ENCODE peak calls at places on chromosomes 11 and 22, in six cellular contexts. Z is lung, O is colonic mucosa, H is heart right ventricle, Y is adrenal gland, P is SK-N-SH. W is an unnamed sample.

GRCh38 chr22:46374663-46375474 is 39.4 kb downstream of the TRMU start:
- DNase-seq in H (peak; percentile 8), P (no peak), Y (no peak), Z (peak; percentile 86), O (peak; percentile 93), W (peak; percentile 50)

GRCh38 chr11:67282155-67282875 is 6.8 kb upstream of the ANKRD13D start:
- DNase-seq in P (no peak), O (no peak), Y (no peak), Z (no peak), H (peak; percentile 13), W (no peak)

GRCh38 chr11:76592025-76592914 is 78.3 kb downstream of the LRRC32 start:
- DNase-seq in P (no peak), H (no peak), O (peak; percentile 68), Z (no peak), Y (peak; percentile 16), W (no peak)

GRCh38 chr11:3104961-3105790 is 48.0 kb upstream of the CARS1 start:
- DNase-seq in O (peak; percentile 9), Z (no peak), Y (no peak), P (peak; percentile 24), H (no peak), W (peak; percentile 35)

GRCh38 chr22:20015187-20015625 is 1.4 kb downstream of the ARVCF start:
- DNase-seq in Y (no peak), Z (no peak), P (no peak), O (no peak), H (no peak), W (peak; percentile 50)

GRCh38 chr22:17963015-17963414 is 61.3 kb downstream of the MICAL3 start:
- DNase-seq in Y (no peak), Z (no peak), O (no peak), P (no peak), H (no peak), W (no peak)

GRCh38 chr22:47629273-47629711 is 866.8 kb downstream of the TBC1D22A start:
- DNase-seq in P (no peak), Y (peak; percentile 9), Z (peak; percentile 26), O (no peak), H (no peak), W (no peak)

GRCh38 chr11:34468209-34468841 is 29.6 kb downstream of the CAT start:
- DNase-seq in P (peak; percentile 18), O (peak; percentile 35), H (no peak), Y (peak; percentile 61), Z (no peak), W (no peak)

GRCh38 chr11:12789574-12789973 is 115.4 kb downstream of the TEAD1 start:
- DNase-seq in O (no peak), Z (no peak), H (no peak), Y (no peak), P (no peak), W (peak; percentile 51)

GRCh38 chr11:102402556-102402955 is 50.0 kb downstream of the TMEM123 start:
- DNase-seq in O (no peak), Y (no peak), Z (no peak), P (no peak), H (no peak), W (no peak)

GRCh38 chr22:44455151-44455962 is 42.7 kb downstream of the RTL6 start:
- DNase-seq in H (no peak), Z (no peak), Y (peak; percentile 11), P (no peak), O (peak; percentile 16), W (no peak)

GRCh38 chr11:114080769-114081168 is 21.3 kb downstream of the ZBTB16 start:
- DNase-seq in Z (no peak), O (no peak), P (no peak), H (no peak), Y (no peak), W (no peak)

GRCh38 chr11:66570117-66570825 is 1.9 kb upstream of the CTSF start:
- DNase-seq in Z (no peak), H (no peak), P (no peak), Y (no peak), O (no peak), W (no peak)

GRCh38 chr11:12678092-12678491 is 3.9 kb downstream of the TEAD1 start:
- DNase-seq in H (no peak), P (no peak), O (no peak), Z (no peak), Y (no peak), W (no peak)

GRCh38 chr11:6911946-6912345 is 8.9 kb upstream of the OR2D3 start:
- DNase-seq in Z (no peak), P (no peak), O (no peak), Y (no peak), H (no peak), W (no peak)

GRCh38 chr11:86663741-86664140 is 8.7 kb downstream of the ME3 start:
- DNase-seq in P (no peak), Z (no peak), Y (no peak), H (no peak), O (no peak), W (no peak)

GRCh38 chr11:74332272-74332671 is 20.8 kb upstream of the P4HA3 start:
- DNase-seq in P (no peak), O (no peak), Y (no peak), H (no peak), Z (no peak), W (no peak)

GRCh38 chr11:60912851-60913550 is 957 bp upstream of the TMEM109 start:
- DNase-seq in P (no peak), Y (no peak), Z (no peak), H (no peak), O (no peak), W (peak; percentile 76)

GRCh38 chr11:8604078-8604723 is 10.2 kb upstream of the STK33 start:
- DNase-seq in O (peak; percentile 69), H (peak; percentile 46), Z (peak; percentile 72), P (peak; percentile 37), Y (peak; percentile 78), W (peak; percentile 56)

GRCh38 chr22:38110008-38110862 is at the start of gene BAIAP2L2:
- DNase-seq in H (no peak), O (peak; percentile 88), Z (no peak), P (no peak), Y (no peak), W (no peak)

GRCh38 chr11:21411114-21411513 is 741.7 kb downstream of the NELL1 start:
- DNase-seq in P (no peak), H (no peak), Z (no peak), O (no peak), Y (no peak), W (no peak)

GRCh38 chr22:45997077-45997774 is 20.3 kb upstream of the WNT7B start:
- DNase-seq in H (peak; percentile 95), Z (peak; percentile 77), P (no peak), O (peak; percentile 75), Y (peak; percentile 94), W (peak; percentile 93)

GRCh38 chr11:23405350-23405937 is 545.2 kb upstream of the CCDC179 start:
- DNase-seq in H (peak; percentile 5), Y (no peak), Z (no peak), P (no peak), O (no peak), W (no peak)

GRCh38 chr11:29996016-29996415 is 20.8 kb downstream of the KCNA4 start:
- DNase-seq in O (no peak), P (no peak), Z (no peak), Y (no peak), H (no peak), W (no peak)

GRCh38 chr22:49964493-49965290 is 4.1 kb downstream of the PIM3 start:
- DNase-seq in Z (peak; percentile 28), Y (peak; percentile 50), P (peak; percentile 10), O (peak; percentile 19), H (peak; percentile 17), W (peak; percentile 53)

GRCh38 chr11:105577645-105578044 is 32.2 kb upstream of the GRIA4 start:
- DNase-seq in H (no peak), Z (no peak), P (peak; percentile 17), O (no peak), Y (no peak), W (no peak)

GRCh38 chr22:18000441-18001039 is 23.8 kb downstream of the MICAL3 start:
- DNase-seq in Z (no peak), Y (no peak), H (no peak), O (peak; percentile 39), P (peak; percentile 74), W (peak; percentile 69)

GRCh38 chr22:18068381-18068988 is 9.3 kb upstream of the PEX26 start:
- DNase-seq in H (no peak), P (no peak), Y (no peak), O (no peak), Z (no peak), W (no peak)

GRCh38 chr11:102276302-102277182 is 40.7 kb upstream of the BIRC3 start:
- DNase-seq in Z (no peak), H (no peak), O (no peak), P (no peak), Y (no peak), W (no peak)

DNA sequence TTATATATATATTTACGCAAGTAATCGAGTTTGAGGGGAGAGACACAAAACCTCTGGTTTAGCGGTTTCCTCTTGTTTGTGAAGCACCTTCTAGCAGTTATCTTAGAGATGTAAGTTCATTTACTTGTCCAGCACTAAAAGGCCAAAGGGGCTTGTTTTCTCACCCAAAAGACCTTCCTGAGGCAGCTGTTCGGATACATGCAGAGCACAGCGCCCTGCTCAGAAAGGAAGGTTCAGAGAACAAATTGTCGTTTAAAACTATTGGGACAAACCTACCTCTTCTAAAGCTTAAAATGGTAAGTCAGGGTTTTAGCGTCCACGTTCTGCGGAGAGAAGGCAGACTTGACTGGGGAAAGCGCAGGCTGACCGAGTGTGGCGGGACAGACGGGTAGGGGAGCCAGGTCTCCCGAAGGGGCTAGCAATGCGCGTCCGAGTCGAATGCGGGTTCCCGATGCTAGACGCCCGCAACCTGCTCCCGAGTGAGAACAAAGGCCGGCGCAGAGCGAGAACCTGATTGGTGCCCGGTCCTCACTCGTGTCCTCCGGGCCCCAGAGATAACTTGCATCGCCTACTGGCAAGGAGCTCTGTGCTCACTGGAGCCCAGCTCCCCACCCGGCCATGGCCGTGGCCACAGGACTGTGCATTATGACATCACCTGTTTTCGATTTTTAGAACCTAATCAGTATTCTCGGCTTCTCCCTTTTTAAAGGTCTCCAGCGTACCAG is 1.0 kb upstream of the SESN3 start:
- DNase-seq in H (peak; percentile 67), Y (peak; percentile 88), O (peak; percentile 72), Z (peak; percentile 64), P (peak; percentile 61), W (peak; percentile 75)
- H3K9me3 ChIP-seq in H (no peaks in the 10 kb centered on the region), Y (no peaks in the 10 kb centered on the region), O (no peaks in the 10 kb centered on the region), Z (no peaks in the 10 kb centered on the region), P (no peaks in the 10 kb centered on the region), W (no peaks in the 10 kb centered on the region)

DNA sequence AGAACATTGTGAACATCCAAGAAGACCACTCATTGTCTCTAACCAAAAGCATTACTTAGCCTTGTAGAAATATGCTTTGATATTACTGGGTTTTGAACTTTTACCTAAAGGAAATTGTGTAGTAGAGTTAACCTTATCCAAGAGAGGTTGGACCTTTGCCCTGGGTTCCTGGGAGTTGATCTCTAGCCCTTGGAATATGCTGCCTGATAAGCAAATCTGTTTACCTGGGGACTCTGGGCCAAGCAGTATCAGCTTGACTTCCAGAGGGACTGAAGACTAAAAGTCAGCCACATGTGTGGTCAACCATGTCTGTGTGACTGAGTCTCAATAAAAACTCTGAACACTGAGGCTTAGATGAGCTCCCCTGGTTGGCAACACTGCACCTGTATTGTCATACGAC is 44.1 kb upstream of the CWF19L2 start:
- DNase-seq in H (no peak), O (no peak), P (no peak), Z (no peak), Y (no peak), W (no peak)
- H3K27ac ChIP-seq in H (no peak overlapping the region), O (no peak overlapping the region), P (no peak overlapping the region), Z (no peak overlapping the region), Y (no peak overlapping the region), W (no peak overlapping the region)

GRCh38 chr11:116107229-116107628 is 603.0 kb upstream of the CADM1 start:
- DNase-seq in H (no peak), O (no peak), Z (no peak), Y (no peak), P (no peak), W (no peak)
- H3K9me3 ChIP-seq in H (no peaks in the 10 kb centered on the region), O (no peaks in the 10 kb centered on the region), Z (no peaks in the 10 kb centered on the region), Y (no peaks in the 10 kb centered on the region), P (no peaks in the 10 kb centered on the region), W (no peaks in the 10 kb centered on the region)

GRCh38 chr22:31944700-31945477 is 554 bp downstream of the YWHAH start:
- DNase-seq in H (peak; percentile 73), Y (peak; percentile 50), Z (peak; percentile 41), P (peak; percentile 82), O (peak; percentile 53), W (peak; percentile 71)
- H3K27ac ChIP-seq in H (peak overlapping the region; percentile 99), Y (peak overlapping the region; percentile 93), Z (peak overlapping the region; percentile 99), P (peak overlapping the region; percentile 96), O (peak overlapping the region; percentile 98), W (peak overlapping the region; percentile 96)